ENCODE peak calls at places on chromosomes 4 and X, in eight cellular contexts. M, C, L, G, B, W, A and K are unnamed samples.

GRCh38 chrX:107738272-107738671 is 37.3 kb downstream of the TSC22D3 start:
- DNase-seq in C (peak), M (no peak), L (no peak), W (no peak), B (no peak), A (no peak), G (no peak), K (no peak)

GRCh38 chrX:46381630-46382029 is 163.6 kb downstream of the ZNF674 start:
- DNase-seq in M (no peak), G (peak), C (no peak), A (peak), L (peak), W (no peak), B (peak), K (no peak)

GRCh38 chr4:156100651-156101050 is 147.0 kb upstream of the CTSO start:
- DNase-seq in G (no peak), W (no peak), M (no peak), A (no peak), B (no peak), C (no peak), L (no peak), K (no peak)

GRCh38 chrX:148854351-148854750 is 353.9 kb downstream of the AFF2 start:
- DNase-seq in B (no peak), C (no peak), G (no peak), A (no peak), M (no peak), L (no peak), W (no peak), K (no peak)

GRCh38 chr4:1406946-1407656 is 859 bp upstream of the NKX1-1 start:
- DNase-seq in A (no peak), C (no peak), L (no peak), G (no peak), B (no peak), W (peak), M (no peak), K (no peak)

GRCh38 chr4:123349401-123350190 is 47.0 kb upstream of the SPRY1 start:
- DNase-seq in C (no peak), B (no peak), M (no peak), A (no peak), W (no peak), G (no peak), L (peak), K (no peak)

GRCh38 chr4:142248946-142249345 is 597.2 kb downstream of the INPP4B start:
- DNase-seq in G (no peak), A (peak), L (no peak), W (no peak), B (no peak), M (no peak), C (no peak), K (no peak)

GRCh38 chr4:154456240-154456639 is 35.4 kb downstream of the DCHS2 start:
- DNase-seq in M (no peak), A (no peak), W (no peak), C (no peak), G (no peak), B (no peak), L (no peak), K (no peak)

GRCh38 chr4:100086766-100087431 is 103.4 kb downstream of the DDIT4L start:
- DNase-seq in L (no peak), W (no peak), B (no peak), G (no peak), A (no peak), M (no peak), C (no peak), K (no peak)

GRCh38 chr4:8656711-8657380 is 64.3 kb downstream of the CPZ start:
- DNase-seq in A (no peak), W (peak), B (no peak), G (no peak), C (no peak), L (no peak), M (no peak), K (no peak)

GRCh38 chr4:182443070-182443469 is 199.9 kb downstream of the TENM3 start:
- DNase-seq in L (no peak), A (no peak), C (no peak), G (no peak), W (no peak), B (no peak), M (no peak), K (no peak)

GRCh38 chr4:25297528-25298242 is 14.9 kb upstream of the ZCCHC4 start:
- DNase-seq in L (no peak), C (no peak), A (no peak), M (no peak), B (no peak), W (no peak), G (no peak), K (no peak)

GRCh38 chrX:133880032-133880443 is 105.4 kb downstream of the GPC3 start:
- DNase-seq in M (no peak), W (no peak), L (no peak), C (no peak), A (no peak), G (no peak), B (no peak), K (no peak)

GRCh38 chr4:125200556-125200955 is 114.2 kb upstream of the FAT4 start:
- DNase-seq in W (no peak), G (no peak), B (no peak), L (no peak), M (no peak), C (no peak), A (peak), K (no peak)

GRCh38 chr4:39312821-39313220 is 53.3 kb downstream of the RFC1 start:
- DNase-seq in C (peak), M (no peak), G (no peak), W (no peak), B (no peak), A (no peak), L (no peak), K (no peak)

GRCh38 chr4:149709640-149710039 is 106.0 kb downstream of the IQCM start:
- DNase-seq in L (peak), B (no peak), A (peak), W (no peak), C (no peak), M (no peak), G (no peak), K (no peak)

GRCh38 chrX:14922437-14922836 is 49.2 kb downstream of the MOSPD2 start:
- DNase-seq in A (peak), B (no peak), W (no peak), C (no peak), M (no peak), G (no peak), L (peak), K (no peak)

GRCh38 chr4:76213415-76214268 is at the start of gene SCARB2:
- DNase-seq in B (peak), L (peak), A (peak), W (peak), C (peak), G (peak), M (peak), K (peak)

GRCh38 chrX:40207626-40208025 is 109.9 kb upstream of the BCOR start:
- DNase-seq in M (no peak), G (peak), A (no peak), B (no peak), W (no peak), C (no peak), L (peak), K (peak)

GRCh38 chr4:182380701-182381295 is 137.6 kb downstream of the TENM3 start:
- DNase-seq in A (no peak), W (no peak), L (no peak), B (no peak), M (no peak), C (no peak), G (no peak), K (no peak)

GRCh38 chrX:72026341-72027023 is 105.2 kb downstream of the RTL5 start:
- DNase-seq in A (no peak), G (no peak), B (no peak), M (no peak), L (no peak), C (no peak), W (no peak), K (no peak)

GRCh38 chr4:7288751-7289523 is 96.6 kb downstream of the SORCS2 start:
- DNase-seq in C (no peak), A (no peak), B (no peak), L (no peak), W (no peak), M (no peak), G (no peak), K (no peak)

GRCh38 chr4:5746250-5746649 is 35.2 kb downstream of the EVC start:
- DNase-seq in C (no peak), A (no peak), M (no peak), W (no peak), L (no peak), B (no peak), G (no peak), K (no peak)

GRCh38 chr4:164501074-164501473 is 252.9 kb upstream of the SMIM31 start:
- DNase-seq in A (no peak), B (no peak), M (no peak), C (no peak), G (no peak), W (no peak), L (no peak), K (peak)

GRCh38 chrX:122512561-122513072 is 671.5 kb upstream of the GRIA3 start:
- DNase-seq in G (no peak), L (no peak), A (no peak), C (no peak), W (no peak), B (no peak), M (no peak), K (no peak)

GRCh38 chrX:113274801-113275200 is 434.2 kb upstream of the AMOT start:
- DNase-seq in C (no peak), G (no peak), L (no peak), W (no peak), A (no peak), M (no peak), B (no peak), K (no peak)

GRCh38 chr4:147463065-147463464 is 17.8 kb upstream of the EDNRA start:
- DNase-seq in G (no peak), W (no peak), B (no peak), L (no peak), C (no peak), M (no peak), A (peak), K (no peak)